ENCODE peak calls at places on chromosomes 3 and 15, in eight cellular contexts. One of them, this sample, is unnamed.
A peak's percentile ranks its signal among the peaks of the same experiment; 100 is the strongest.

GRCh38 chr3:108970561-108970960 is 16.9 kb upstream of the GUCA1C start:
- DNase-seq in naive thymus-derived CD4-positive, alpha-beta T cell: no peak
- DNase-seq in upper lobe of left lung: no peak
- DNase-seq in PC-3: no peak
- DNase-seq in GM23248: no peak
- DNase-seq in heart right ventricle: no peak
- DNase-seq in aorta: no peak
- DNase-seq in A549: no peak
- DNase-seq in this sample: no peak

GRCh38 chr15:39591141-39591895 is 10.4 kb downstream of the THBS1 start:
- DNase-seq in naive thymus-derived CD4-positive, alpha-beta T cell: no peak
- DNase-seq in upper lobe of left lung: no peak
- DNase-seq in PC-3: peak; percentile 1
- DNase-seq in GM23248: peak; percentile 40
- DNase-seq in heart right ventricle: no peak
- DNase-seq in aorta: no peak
- DNase-seq in A549: no peak
- DNase-seq in this sample: no peak

GRCh38 chr15:38687340-38687739 is 122.7 kb upstream of the RASGRP1 start:
- DNase-seq in naive thymus-derived CD4-positive, alpha-beta T cell: no peak
- DNase-seq in upper lobe of left lung: no peak
- DNase-seq in PC-3: no peak
- DNase-seq in GM23248: peak; percentile 62
- DNase-seq in heart right ventricle: no peak
- DNase-seq in aorta: no peak
- DNase-seq in A549: no peak
- DNase-seq in this sample: no peak

GRCh38 chr3:96931491-96931890 is 117.1 kb downstream of the EPHA6 start:
- DNase-seq in naive thymus-derived CD4-positive, alpha-beta T cell: no peak
- DNase-seq in upper lobe of left lung: no peak
- DNase-seq in PC-3: no peak
- DNase-seq in GM23248: peak; percentile 3
- DNase-seq in heart right ventricle: no peak
- DNase-seq in aorta: no peak
- DNase-seq in A549: no peak
- DNase-seq in this sample: no peak

GRCh38 chr3:128297401-128298138 is 144.3 kb downstream of the EEFSEC start:
- DNase-seq in naive thymus-derived CD4-positive, alpha-beta T cell: no peak
- DNase-seq in upper lobe of left lung: no peak
- DNase-seq in PC-3: peak; percentile 40
- DNase-seq in GM23248: peak; percentile 75
- DNase-seq in heart right ventricle: no peak
- DNase-seq in aorta: no peak
- DNase-seq in A549: no peak
- DNase-seq in this sample: no peak

GRCh38 chr3:128448491-128448890 is 18.2 kb downstream of the DNAJB8 start:
- DNase-seq in naive thymus-derived CD4-positive, alpha-beta T cell: peak; percentile 79
- DNase-seq in upper lobe of left lung: no peak
- DNase-seq in PC-3: no peak
- DNase-seq in GM23248: no peak
- DNase-seq in heart right ventricle: no peak
- DNase-seq in aorta: no peak
- DNase-seq in A549: no peak
- DNase-seq in this sample: no peak

GRCh38 chr3:99940350-99940749 is 122.7 kb downstream of the CMSS1 start:
- DNase-seq in naive thymus-derived CD4-positive, alpha-beta T cell: no peak
- DNase-seq in upper lobe of left lung: no peak
- DNase-seq in PC-3: no peak
- DNase-seq in GM23248: no peak
- DNase-seq in heart right ventricle: no peak
- DNase-seq in aorta: no peak
- DNase-seq in A549: no peak
- DNase-seq in this sample: no peak

GRCh38 chr3:111548060-111548459 is 6.1 kb downstream of the CD96 start:
- DNase-seq in naive thymus-derived CD4-positive, alpha-beta T cell: no peak
- DNase-seq in upper lobe of left lung: no peak
- DNase-seq in PC-3: peak; percentile 23
- DNase-seq in GM23248: peak; percentile 17
- DNase-seq in heart right ventricle: no peak
- DNase-seq in aorta: no peak
- DNase-seq in A549: no peak
- DNase-seq in this sample: no peak

GRCh38 chr3:189214651-189215050 is 42.9 kb downstream of the TPRG1 start:
- DNase-seq in naive thymus-derived CD4-positive, alpha-beta T cell: no peak
- DNase-seq in upper lobe of left lung: no peak
- DNase-seq in PC-3: no peak
- DNase-seq in GM23248: no peak
- DNase-seq in heart right ventricle: no peak
- DNase-seq in aorta: no peak
- DNase-seq in A549: no peak
- DNase-seq in this sample: no peak

GRCh38 chr3:171753025-171753472 is 57.2 kb downstream of the PLD1 start:
- DNase-seq in naive thymus-derived CD4-positive, alpha-beta T cell: no peak
- DNase-seq in upper lobe of left lung: no peak
- DNase-seq in PC-3: peak; percentile 15
- DNase-seq in GM23248: peak; percentile 15
- DNase-seq in heart right ventricle: no peak
- DNase-seq in aorta: no peak
- DNase-seq in A549: no peak
- DNase-seq in this sample: peak; percentile 10

GRCh38 chr3:37935756-37936666 is 54.6 kb upstream of the VILL start:
- DNase-seq in naive thymus-derived CD4-positive, alpha-beta T cell: no peak
- DNase-seq in upper lobe of left lung: no peak
- DNase-seq in PC-3: peak; percentile 94
- DNase-seq in GM23248: peak; percentile 89
- DNase-seq in heart right ventricle: no peak
- DNase-seq in aorta: no peak
- DNase-seq in A549: no peak
- DNase-seq in this sample: no peak
- H3K4me1 ChIP-seq in naive thymus-derived CD4-positive, alpha-beta T cell: no peaks in the 10 kb centered on the region
- H3K4me1 ChIP-seq in upper lobe of left lung: peaks cover 46% of the 10 kb centered on the region
- H3K4me1 ChIP-seq in PC-3: peaks cover 27% of the 10 kb centered on the region
- H3K4me1 ChIP-seq in GM23248: peaks cover 44% of the 10 kb centered on the region
- H3K4me1 ChIP-seq in heart right ventricle: peaks cover 42% of the 10 kb centered on the region
- H3K4me1 ChIP-seq in aorta: peaks cover 7% of the 10 kb centered on the region
- H3K4me1 ChIP-seq in A549: peaks cover 32% of the 10 kb centered on the region
- H3K4me1 ChIP-seq in this sample: peaks cover 11% of the 10 kb centered on the region

GRCh38 chr3:46978381-46978780 is 1.1 kb upstream of the NBEAL2 start:
- DNase-seq in naive thymus-derived CD4-positive, alpha-beta T cell: no peak
- DNase-seq in upper lobe of left lung: no peak
- DNase-seq in PC-3: no peak
- DNase-seq in GM23248: no peak
- DNase-seq in heart right ventricle: no peak
- DNase-seq in aorta: peak; percentile 70
- DNase-seq in A549: no peak
- DNase-seq in this sample: no peak

GRCh38 chr3:46976326-46977190 is at the start of gene CCDC12:
- DNase-seq in naive thymus-derived CD4-positive, alpha-beta T cell: peak; percentile 98
- DNase-seq in upper lobe of left lung: peak; percentile 96
- DNase-seq in PC-3: peak; percentile 98
- DNase-seq in GM23248: peak; percentile 99
- DNase-seq in heart right ventricle: peak; percentile 88
- DNase-seq in aorta: peak; percentile 96
- DNase-seq in A549: peak; percentile 95
- DNase-seq in this sample: peak; percentile 92

GRCh38 chr3:46978985-46979944 is at the start of gene NBEAL2:
- DNase-seq in naive thymus-derived CD4-positive, alpha-beta T cell: peak; percentile 91
- DNase-seq in upper lobe of left lung: peak; percentile 98
- DNase-seq in PC-3: peak; percentile 94
- DNase-seq in GM23248: peak; percentile 97
- DNase-seq in heart right ventricle: peak; percentile 98
- DNase-seq in aorta: peak; percentile 99
- DNase-seq in A549: peak; percentile 82
- DNase-seq in this sample: peak; percentile 75

GRCh38 chr3:46979958-46980497 is 562 bp downstream of the NBEAL2 start:
- DNase-seq in naive thymus-derived CD4-positive, alpha-beta T cell: no peak
- DNase-seq in upper lobe of left lung: no peak
- DNase-seq in PC-3: no peak
- DNase-seq in GM23248: peak; percentile 34
- DNase-seq in heart right ventricle: peak; percentile 37
- DNase-seq in aorta: no peak
- DNase-seq in A549: no peak
- DNase-seq in this sample: no peak

DNA sequence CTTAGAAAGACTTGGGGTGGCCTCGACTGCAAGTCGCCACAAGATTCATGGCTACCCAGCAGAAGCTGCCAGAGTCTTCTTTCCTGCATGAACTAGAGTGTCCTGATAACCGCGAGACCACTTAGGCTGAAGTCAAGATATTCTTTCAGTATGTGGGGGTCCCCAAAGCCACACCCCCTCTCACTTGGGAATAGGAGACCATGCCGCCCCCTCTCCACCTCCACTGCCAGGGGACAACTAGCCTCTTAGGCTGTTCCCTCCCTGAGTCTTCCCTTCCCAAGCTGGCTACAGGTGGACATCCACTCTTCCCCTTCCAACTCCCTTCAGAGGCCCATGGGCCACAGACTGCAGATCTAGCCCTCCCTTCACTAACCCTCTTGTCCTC is 1.3 kb upstream of the CCDC12 start:
- DNase-seq in naive thymus-derived CD4-positive, alpha-beta T cell: no peak
- DNase-seq in upper lobe of left lung: no peak
- DNase-seq in PC-3: no peak
- DNase-seq in GM23248: no peak
- DNase-seq in heart right ventricle: no peak
- DNase-seq in aorta: no peak
- DNase-seq in A549: no peak
- DNase-seq in this sample: no peak
- H3K4me1 ChIP-seq in naive thymus-derived CD4-positive, alpha-beta T cell: peaks cover 51% of the 10 kb centered on the region
- H3K4me1 ChIP-seq in upper lobe of left lung: peaks cover 77% of the 10 kb centered on the region
- H3K4me1 ChIP-seq in PC-3: peaks cover 41% of the 10 kb centered on the region
- H3K4me1 ChIP-seq in GM23248: peaks cover 10% of the 10 kb centered on the region
- H3K4me1 ChIP-seq in heart right ventricle: peaks cover 78% of the 10 kb centered on the region
- H3K4me1 ChIP-seq in aorta: no peaks in the 10 kb centered on the region
- H3K4me1 ChIP-seq in A549: peaks cover 45% of the 10 kb centered on the region
- H3K4me1 ChIP-seq in this sample: peaks cover 86% of the 10 kb centered on the region

DNA sequence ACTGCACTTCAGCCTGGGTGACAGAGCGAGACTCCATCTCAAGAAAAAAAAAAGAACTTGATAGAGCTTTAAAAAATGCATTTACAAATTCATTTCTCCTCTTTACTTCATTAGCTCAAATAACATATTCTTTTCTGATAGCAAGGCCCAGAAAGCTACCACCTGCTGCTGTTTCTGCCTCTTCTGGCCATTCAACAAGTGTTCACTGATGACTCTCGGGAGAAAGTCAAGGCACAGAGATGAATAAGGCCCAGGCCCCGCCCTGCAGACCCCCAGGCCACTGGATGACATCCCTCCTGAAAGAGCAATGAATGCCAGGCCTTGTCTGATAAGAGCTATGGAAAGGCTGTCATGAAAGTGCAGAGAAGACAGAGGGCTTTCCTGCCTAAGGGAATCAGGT is 13.6 kb upstream of the TSEN2 start:
- DNase-seq in naive thymus-derived CD4-positive, alpha-beta T cell: no peak
- DNase-seq in upper lobe of left lung: no peak
- DNase-seq in PC-3: no peak
- DNase-seq in GM23248: no peak
- DNase-seq in heart right ventricle: no peak
- DNase-seq in aorta: no peak
- DNase-seq in A549: no peak
- DNase-seq in this sample: no peak
- H3K4me1 ChIP-seq in naive thymus-derived CD4-positive, alpha-beta T cell: no peaks in the 10 kb centered on the region
- H3K4me1 ChIP-seq in upper lobe of left lung: peaks cover 1% of the 10 kb centered on the region
- H3K4me1 ChIP-seq in PC-3: peaks cover 29% of the 10 kb centered on the region
- H3K4me1 ChIP-seq in GM23248: peaks cover 6% of the 10 kb centered on the region
- H3K4me1 ChIP-seq in heart right ventricle: peaks cover under 1% of the 10 kb centered on the region
- H3K4me1 ChIP-seq in aorta: no peaks in the 10 kb centered on the region
- H3K4me1 ChIP-seq in A549: peaks cover 26% of the 10 kb centered on the region
- H3K4me1 ChIP-seq in this sample: peaks cover 2% of the 10 kb centered on the region

GRCh38 chr3:187802928-187803259 is 57.6 kb upstream of the BCL6 start:
- DNase-seq in naive thymus-derived CD4-positive, alpha-beta T cell: no peak
- DNase-seq in upper lobe of left lung: no peak
- DNase-seq in PC-3: no peak
- DNase-seq in GM23248: no peak
- DNase-seq in heart right ventricle: no peak
- DNase-seq in aorta: no peak
- DNase-seq in A549: no peak
- DNase-seq in this sample: no peak

GRCh38 chr3:187804120-187805106 is 59.1 kb upstream of the BCL6 start:
- DNase-seq in naive thymus-derived CD4-positive, alpha-beta T cell: no peak
- DNase-seq in upper lobe of left lung: no peak
- DNase-seq in PC-3: no peak
- DNase-seq in GM23248: no peak
- DNase-seq in heart right ventricle: no peak
- DNase-seq in aorta: no peak
- DNase-seq in A549: no peak
- DNase-seq in this sample: no peak

GRCh38 chr3:187801152-187801551 is 55.9 kb upstream of the BCL6 start:
- DNase-seq in naive thymus-derived CD4-positive, alpha-beta T cell: no peak
- DNase-seq in upper lobe of left lung: no peak
- DNase-seq in PC-3: no peak
- DNase-seq in GM23248: no peak
- DNase-seq in heart right ventricle: no peak
- DNase-seq in aorta: no peak
- DNase-seq in A549: no peak
- DNase-seq in this sample: no peak

GRCh38 chr3:187799942-187800637 is 54.8 kb upstream of the BCL6 start:
- DNase-seq in naive thymus-derived CD4-positive, alpha-beta T cell: no peak
- DNase-seq in upper lobe of left lung: no peak
- DNase-seq in PC-3: peak; percentile 49
- DNase-seq in GM23248: peak; percentile 19
- DNase-seq in heart right ventricle: no peak
- DNase-seq in aorta: no peak
- DNase-seq in A549: no peak
- DNase-seq in this sample: no peak

GRCh38 chr3:187802203-187802927 is 57.1 kb upstream of the BCL6 start:
- DNase-seq in naive thymus-derived CD4-positive, alpha-beta T cell: no peak
- DNase-seq in upper lobe of left lung: no peak
- DNase-seq in PC-3: no peak
- DNase-seq in GM23248: no peak
- DNase-seq in heart right ventricle: no peak
- DNase-seq in aorta: no peak
- DNase-seq in A549: no peak
- DNase-seq in this sample: no peak
- H3K4me1 ChIP-seq in naive thymus-derived CD4-positive, alpha-beta T cell: peaks cover 24% of the 10 kb centered on the region
- H3K4me1 ChIP-seq in upper lobe of left lung: peaks cover 16% of the 10 kb centered on the region
- H3K4me1 ChIP-seq in PC-3: peaks cover 12% of the 10 kb centered on the region
- H3K4me1 ChIP-seq in GM23248: peaks cover 8% of the 10 kb centered on the region
- H3K4me1 ChIP-seq in heart right ventricle: peaks cover 28% of the 10 kb centered on the region
- H3K4me1 ChIP-seq in aorta: no peaks in the 10 kb centered on the region
- H3K4me1 ChIP-seq in A549: no peaks in the 10 kb centered on the region
- H3K4me1 ChIP-seq in this sample: no peaks in the 10 kb centered on the region

DNA sequence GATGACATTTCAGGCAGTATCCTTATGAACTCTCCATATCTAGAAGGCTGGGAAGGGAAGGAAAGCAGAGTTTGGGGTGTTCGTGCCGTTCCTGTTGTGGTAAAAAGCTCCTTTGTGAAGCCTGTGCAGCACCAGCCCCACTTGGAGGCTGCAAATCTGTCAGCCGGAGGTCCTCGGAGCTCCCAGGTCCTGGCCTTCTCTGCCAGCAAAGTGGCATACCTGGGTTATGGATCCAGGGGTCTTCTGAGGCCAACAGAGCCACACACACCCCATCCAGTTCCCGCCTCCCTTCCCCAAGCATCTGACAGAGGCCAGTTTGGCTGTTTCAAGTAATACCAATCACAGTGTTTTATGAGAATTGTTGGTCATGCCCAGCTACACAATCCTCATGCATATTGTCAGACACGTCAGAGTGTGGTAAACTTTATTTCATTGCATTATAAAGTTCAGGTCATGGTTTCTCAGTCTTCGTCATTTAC is 15.9 kb upstream of the USP3 start:
- DNase-seq in naive thymus-derived CD4-positive, alpha-beta T cell: no peak
- DNase-seq in upper lobe of left lung: no peak
- DNase-seq in PC-3: no peak
- DNase-seq in GM23248: no peak
- DNase-seq in heart right ventricle: no peak
- DNase-seq in aorta: no peak
- DNase-seq in A549: no peak
- DNase-seq in this sample: no peak
- H3K4me1 ChIP-seq in naive thymus-derived CD4-positive, alpha-beta T cell: peaks cover 46% of the 10 kb centered on the region
- H3K4me1 ChIP-seq in upper lobe of left lung: peaks cover 20% of the 10 kb centered on the region
- H3K4me1 ChIP-seq in PC-3: peaks cover 22% of the 10 kb centered on the region
- H3K4me1 ChIP-seq in GM23248: peaks cover 15% of the 10 kb centered on the region
- H3K4me1 ChIP-seq in heart right ventricle: peaks cover 94% of the 10 kb centered on the region
- H3K4me1 ChIP-seq in aorta: no peaks in the 10 kb centered on the region
- H3K4me1 ChIP-seq in A549: peaks cover 59% of the 10 kb centered on the region
- H3K4me1 ChIP-seq in this sample: peaks cover 36% of the 10 kb centered on the region

This sample was measured in esophagus squamous epithelium.